ENCODE peak calls at places on chromosome 13, in eight cellular contexts. L is ELR; Y is HS-5; K is stimulated activated CD8-positive, alpha-beta memory T cell treated with anti-CD3 and anti-CD28 coated beads, Interleukin-12 subunit alpha, Interleukin-12 subunit beta, amount 100 ng/mL, for 4 hours; C is kidney epithelial cell; S is GM13976; B is BJ; H is brain microvascular endothelial cell. X is an unnamed sample.

GRCh38 chr13:101258071-101258470 is 158.2 kb downstream of the NALCN start:
- DNase-seq in C (peak), H (peak), B (peak), S (peak), L (peak), K (peak), Y (peak), X (no peak)

GRCh38 chr13:67855837-67856238 is 625.7 kb upstream of the PCDH9 start:
- DNase-seq in K (no peak), S (no peak), Y (no peak), B (no peak), H (no peak), C (no peak), L (no peak), X (no peak)

GRCh38 chr13:47216176-47216822 is 319.4 kb upstream of the HTR2A start:
- DNase-seq in L (peak), K (no peak), C (peak), S (no peak), H (no peak), Y (no peak), B (peak), X (no peak)

GRCh38 chr13:98500963-98501421 is 75.9 kb downstream of the STK24 start:
- DNase-seq in K (no peak), S (peak), L (no peak), B (no peak), C (no peak), Y (no peak), H (no peak), X (no peak)

GRCh38 chr13:102091231-102091630 is 310.6 kb downstream of the FGF14 start:
- DNase-seq in L (peak), B (no peak), S (no peak), Y (peak), C (no peak), H (peak), K (no peak), X (no peak)

GRCh38 chr13:37037231-37037630 is 22.3 kb downstream of the SUPT20H start:
- DNase-seq in S (no peak), Y (no peak), L (no peak), C (no peak), B (no peak), K (no peak), H (no peak), X (no peak)

GRCh38 chr13:31063734-31064133 is 98.0 kb downstream of the HSPH1 start:
- DNase-seq in H (no peak), C (no peak), L (no peak), S (no peak), B (no peak), K (no peak), Y (no peak), X (no peak)

GRCh38 chr13:50892162-50892944 is 17.2 kb upstream of the RNASEH2B start:
- DNase-seq in Y (no peak), L (no peak), H (no peak), C (no peak), B (no peak), S (no peak), K (no peak), X (no peak)

GRCh38 chr13:113584870-113585671 is 518 bp downstream of the TFDP1 start:
- DNase-seq in K (peak), B (no peak), L (peak), Y (no peak), C (no peak), S (peak), H (no peak), X (peak)

GRCh38 chr13:97695684-97696083 is 257.8 kb upstream of the IPO5 start:
- DNase-seq in S (no peak), L (no peak), B (no peak), H (no peak), C (peak), K (no peak), Y (no peak), X (no peak)

GRCh38 chr13:74251778-74252519 is 117.7 kb upstream of the KLF12 start:
- DNase-seq in B (no peak), S (no peak), L (no peak), K (no peak), C (no peak), Y (no peak), H (no peak), X (no peak)

GRCh38 chr13:51585696-51586095 is 1.4 kb downstream of the WDFY2 start:
- DNase-seq in K (no peak), C (no peak), L (peak), S (no peak), H (peak), B (no peak), Y (peak), X (no peak)

GRCh38 chr13:23980160-23980551 is 82.9 kb upstream of the C1QTNF9B start:
- DNase-seq in B (no peak), C (peak), Y (no peak), H (peak), K (peak), L (peak), S (peak), X (peak)

GRCh38 chr13:106649495-106649894 is 81.6 kb upstream of the ARGLU1 start:
- DNase-seq in H (peak), K (no peak), C (peak), Y (no peak), L (no peak), B (no peak), S (no peak), X (no peak)

GRCh38 chr13:80783926-80784325 is 443.0 kb upstream of the SPRY2 start:
- DNase-seq in Y (no peak), L (no peak), K (no peak), B (no peak), C (peak), S (no peak), H (no peak), X (no peak)

GRCh38 chr13:40064154-40064713 is 408.8 kb downstream of the COG6 start:
- DNase-seq in Y (no peak), K (no peak), S (no peak), H (peak), B (no peak), C (no peak), L (peak), X (no peak)

GRCh38 chr13:42660367-42660965 is 86.5 kb downstream of the TNFSF11 start:
- DNase-seq in C (no peak), H (no peak), S (no peak), K (no peak), B (no peak), Y (no peak), L (peak), X (no peak)

GRCh38 chr13:91329736-91330135 is 17.8 kb upstream of the MIR17HG start:
- DNase-seq in C (no peak), S (no peak), L (no peak), H (no peak), Y (no peak), K (no peak), B (no peak), X (no peak)

GRCh38 chr13:99974939-99975561 is 3.5 kb upstream of the ZIC5 start:
- DNase-seq in S (no peak), L (no peak), B (no peak), H (no peak), C (no peak), K (no peak), Y (no peak), X (no peak)

GRCh38 chr13:91247768-91248167 is 99.7 kb upstream of the MIR17HG start:
- DNase-seq in H (no peak), B (no peak), K (no peak), C (no peak), S (peak), Y (no peak), L (peak), X (no peak)

GRCh38 chr13:24202215-24202614 is 41.7 kb downstream of the SPATA13 start:
- DNase-seq in B (no peak), S (no peak), H (no peak), K (no peak), Y (no peak), C (no peak), L (no peak), X (no peak)

GRCh38 chr13:62320129-62320724 is 904.6 kb upstream of the PCDH20 start:
- DNase-seq in C (peak), B (no peak), L (peak), H (peak), S (peak), Y (peak), K (no peak), X (no peak)

GRCh38 chr13:49022472-49023144 is 46.9 kb downstream of the FNDC3A start:
- DNase-seq in C (no peak), H (no peak), B (peak), S (no peak), K (no peak), L (peak), Y (no peak), X (no peak)

GRCh38 chr13:40344270-40345148 is 321.9 kb downstream of the FOXO1 start:
- DNase-seq in C (no peak), B (no peak), Y (no peak), H (no peak), S (no peak), L (no peak), K (no peak), X (no peak)

GRCh38 chr13:49927755-49928154 is 8.4 kb downstream of the SPRYD7 start:
- DNase-seq in S (no peak), L (peak), Y (no peak), C (no peak), H (peak), B (peak), K (no peak), X (no peak)

GRCh38 chr13:28336193-28336657 is 158.7 kb downstream of the FLT1 start:
- DNase-seq in K (no peak), C (no peak), Y (no peak), B (no peak), S (no peak), H (no peak), L (no peak), X (no peak)

GRCh38 chr13:77698211-77699058 is 948 bp downstream of the SLAIN1 start:
- DNase-seq in K (peak), S (peak), C (no peak), Y (no peak), B (no peak), L (peak), H (no peak), X (peak)

GRCh38 chr13:107373551-107373950 is 805.6 kb upstream of the ARGLU1 start:
- DNase-seq in H (peak), C (peak), K (no peak), L (peak), B (no peak), Y (no peak), S (no peak), X (no peak)

GRCh38 chr13:97122381-97122996 is 99.6 kb upstream of the MBNL2 start:
- DNase-seq in B (no peak), K (no peak), Y (peak), S (no peak), H (peak), C (peak), L (peak), X (no peak)

GRCh38 chr13:113848431-113849260 is 15.2 kb downstream of the GAS6 start:
- DNase-seq in C (no peak), Y (no peak), S (no peak), B (no peak), K (no peak), L (no peak), H (no peak), X (no peak)

GRCh38 chr13:23833733-23834611 is 55.2 kb downstream of the MIPEP start:
- DNase-seq in H (no peak), C (no peak), L (no peak), B (no peak), K (no peak), S (no peak), Y (no peak), X (peak)

GRCh38 chr13:68099616-68100015 is 869.5 kb upstream of the PCDH9 start:
- DNase-seq in B (no peak), H (peak), K (no peak), Y (peak), C (peak), L (peak), S (no peak), X (no peak)

GRCh38 chr13:113183450-113184129 is 24.9 kb downstream of the PCID2 start:
- DNase-seq in L (no peak), K (no peak), H (peak), S (no peak), C (no peak), Y (no peak), B (no peak), X (no peak)

GRCh38 chr13:28653111-28653510 is 5.8 kb upstream of the POMP start:
- DNase-seq in L (no peak), S (no peak), B (no peak), Y (no peak), H (no peak), K (no peak), C (no peak), X (no peak)

GRCh38 chr13:39226359-39226758 is 188.1 kb downstream of the NHLRC3 start:
- DNase-seq in L (no peak), Y (no peak), B (no peak), H (no peak), S (no peak), K (no peak), C (no peak), X (peak)

GRCh38 chr13:27425918-27426630 is 1.7 kb downstream of the GTF3A start:
- DNase-seq in C (no peak), K (peak), S (peak), H (peak), Y (no peak), B (no peak), L (peak), X (peak)

GRCh38 chr13:42653694-42654093 is 79.7 kb downstream of the TNFSF11 start:
- DNase-seq in B (no peak), L (no peak), H (no peak), K (no peak), S (no peak), C (no peak), Y (no peak), X (no peak)